ENCODE peak calls at places on chromosome 22, in seven cellular contexts. M, K, P, B, I, V and R are unnamed samples.

GRCh38 chr22:33875316-33875715 is 45.0 kb downstream of the LARGE1 start:
- DNase-seq in M (peak), B (no peak), I (no peak), K (no peak), V (no peak), P (no peak), R (no peak)

GRCh38 chr22:48376428-48376827 is 1451.2 kb downstream of the BRD1 start:
- DNase-seq in K (no peak), I (no peak), V (no peak), B (no peak), M (no peak), P (no peak), R (no peak)

GRCh38 chr22:24325105-24325757 is 54.6 kb downstream of the SPECC1L start:
- DNase-seq in V (peak), M (no peak), B (peak), I (peak), P (peak), K (peak), R (no peak)

GRCh38 chr22:24516301-24516737 is 21.2 kb downstream of the UPB1 start:
- DNase-seq in K (peak), I (peak), V (peak), B (peak), M (no peak), P (peak), R (no peak)

GRCh38 chr22:39236321-39237275 is 8.2 kb downstream of the PDGFB start:
- DNase-seq in K (no peak), V (no peak), I (no peak), B (no peak), P (peak), M (peak), R (no peak)

GRCh38 chr22:46580940-46581579 is 39.1 kb upstream of the GRAMD4 start:
- DNase-seq in I (no peak), B (no peak), P (no peak), V (no peak), M (peak), K (no peak), R (no peak)

GRCh38 chr22:44458044-44459020 is 39.7 kb downstream of the RTL6 start:
- DNase-seq in I (no peak), K (no peak), M (no peak), B (no peak), V (no peak), P (no peak), R (no peak)

GRCh38 chr22:43449205-43449830 is 37.5 kb downstream of the MPPED1 start:
- DNase-seq in M (no peak), P (peak), V (no peak), K (no peak), I (no peak), B (no peak), R (no peak)

GRCh38 chr22:33512961-33513360 is 407.3 kb downstream of the LARGE1 start:
- DNase-seq in K (no peak), M (no peak), I (peak), P (no peak), B (no peak), V (peak), R (no peak)

GRCh38 chr22:35313311-35314121 is 13.8 kb downstream of the TOM1 start:
- DNase-seq in V (peak), M (peak), B (peak), K (peak), I (peak), P (no peak), R (peak)

GRCh38 chr22:31850135-31850534 is 94.2 kb upstream of the YWHAH start:
- DNase-seq in B (no peak), K (no peak), M (no peak), P (no peak), V (no peak), I (no peak), R (no peak)

GRCh38 chr22:45612451-45612901 is 59.2 kb upstream of the ATXN10 start:
- DNase-seq in K (peak), P (peak), B (peak), M (peak), V (peak), I (peak), R (peak)

GRCh38 chr22:19287076-19287724 is 4.3 kb downstream of the CLTCL1 start:
- DNase-seq in P (no peak), K (no peak), I (peak), B (peak), V (peak), M (no peak), R (no peak)

GRCh38 chr22:36938028-36938425 is 24.6 kb downstream of the CSF2RB start:
- DNase-seq in P (no peak), V (no peak), M (no peak), K (no peak), B (no peak), I (no peak), R (no peak)

GRCh38 chr22:25067851-25068421 is 115.4 kb downstream of the KIAA1671 start:
- DNase-seq in M (no peak), I (peak), B (no peak), P (no peak), K (no peak), V (no peak), R (peak)

GRCh38 chr22:36554101-36554500 is 25.1 kb upstream of the EIF3D start:
- DNase-seq in K (no peak), M (no peak), I (no peak), V (no peak), P (no peak), B (no peak), R (no peak)

GRCh38 chr22:38300197-38300945 is 16.9 kb downstream of the CSNK1E start:
- DNase-seq in B (no peak), I (no peak), M (no peak), K (no peak), V (no peak), P (no peak), R (no peak)

GRCh38 chr22:46917702-46918101 is 155.3 kb downstream of the TBC1D22A start:
- DNase-seq in P (no peak), I (no peak), V (no peak), B (no peak), M (no peak), K (no peak), R (no peak)

GRCh38 chr22:47059701-47060161 is 297.3 kb downstream of the TBC1D22A start:
- DNase-seq in P (no peak), M (no peak), B (no peak), I (no peak), V (no peak), K (no peak), R (no peak)

GRCh38 chr22:27799334-27800249 is 2.0 kb downstream of the MN1 start:
- DNase-seq in K (no peak), B (peak), V (no peak), P (no peak), I (no peak), M (peak), R (no peak)
- H3K4me3 ChIP-seq in K (peak), B (peak), V (peak), P (no peak), I (peak), M (peak), R (peak)

GRCh38 chr22:49723478-49724029 is 104.1 kb downstream of the BRD1 start:
- DNase-seq in K (no peak), I (no peak), M (no peak), V (no peak), B (no peak), P (no peak), R (no peak)
- H3K4me3 ChIP-seq in K (no peak), I (no peak), M (no peak), V (no peak), B (no peak), P (no peak), R (no peak)

GRCh38 chr22:41696714-41697113 is 2.6 kb upstream of the MEI1 start:
- DNase-seq in B (no peak), M (no peak), V (no peak), I (no peak), K (no peak), P (no peak), R (no peak)
- H3K4me3 ChIP-seq in B (no peak), M (peak), V (no peak), I (no peak), K (no peak), P (no peak), R (no peak)

DNA sequence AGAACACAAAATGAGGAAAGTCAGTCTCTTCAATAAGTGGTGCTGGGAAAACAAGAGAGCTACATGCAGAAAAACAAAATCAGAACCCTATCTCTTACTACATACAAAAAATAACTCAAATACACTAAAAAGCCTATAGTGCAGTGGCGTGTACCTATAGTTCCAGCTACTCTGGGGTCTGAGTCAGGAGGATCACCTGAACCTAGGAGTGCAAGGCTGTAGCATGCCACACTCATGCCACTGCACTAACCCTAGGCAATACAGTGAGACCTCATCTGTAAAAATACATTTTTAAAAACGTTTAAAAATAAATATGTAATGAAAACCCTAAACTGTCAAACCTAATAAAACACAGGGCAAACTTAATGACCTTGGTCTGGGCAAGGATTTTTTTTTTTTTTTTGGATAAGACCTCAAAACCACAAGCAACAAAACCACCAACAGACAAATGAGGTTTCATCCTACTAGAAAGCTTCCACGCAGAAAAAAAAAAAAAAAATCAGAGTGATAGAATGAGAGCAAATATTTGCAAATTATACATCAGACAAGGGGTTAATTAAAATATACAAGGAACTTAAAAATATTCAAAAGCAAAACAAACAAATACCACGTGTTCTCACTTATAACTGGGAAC is 35.2 kb downstream of the XKR3 start:
- DNase-seq in K (no peak), B (no peak), V (no peak), I (no peak), P (peak), M (no peak), R (no peak)
- H3K4me3 ChIP-seq in K (no peak), B (no peak), V (no peak), I (no peak), P (no peak), M (no peak), R (no peak)

DNA sequence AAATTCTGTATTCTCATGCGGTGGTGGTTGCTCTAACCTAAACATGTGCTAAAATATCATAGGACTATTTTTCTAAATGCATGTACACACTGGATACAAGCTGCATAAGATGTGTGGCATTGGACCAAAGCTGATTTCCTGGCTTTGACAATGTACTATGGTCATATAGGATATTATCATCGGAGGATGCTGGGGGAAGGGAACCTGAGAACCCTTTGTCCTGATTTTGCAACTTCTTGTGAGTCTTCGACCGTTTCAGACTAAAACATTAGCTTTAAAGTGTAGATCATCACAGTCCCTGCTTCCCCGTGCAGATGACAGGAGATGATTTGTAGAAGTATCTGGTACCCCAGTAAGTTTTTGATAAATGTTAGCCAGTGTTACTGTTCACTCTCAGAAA is 554.7 kb downstream of the MIAT start:
- DNase-seq in P (no peak), V (no peak), M (no peak), K (no peak), I (no peak), B (no peak), R (no peak)
- H3K4me3 ChIP-seq in P (no peak), V (no peak), M (no peak), K (no peak), I (no peak), B (peak), R (no peak)

DNA sequence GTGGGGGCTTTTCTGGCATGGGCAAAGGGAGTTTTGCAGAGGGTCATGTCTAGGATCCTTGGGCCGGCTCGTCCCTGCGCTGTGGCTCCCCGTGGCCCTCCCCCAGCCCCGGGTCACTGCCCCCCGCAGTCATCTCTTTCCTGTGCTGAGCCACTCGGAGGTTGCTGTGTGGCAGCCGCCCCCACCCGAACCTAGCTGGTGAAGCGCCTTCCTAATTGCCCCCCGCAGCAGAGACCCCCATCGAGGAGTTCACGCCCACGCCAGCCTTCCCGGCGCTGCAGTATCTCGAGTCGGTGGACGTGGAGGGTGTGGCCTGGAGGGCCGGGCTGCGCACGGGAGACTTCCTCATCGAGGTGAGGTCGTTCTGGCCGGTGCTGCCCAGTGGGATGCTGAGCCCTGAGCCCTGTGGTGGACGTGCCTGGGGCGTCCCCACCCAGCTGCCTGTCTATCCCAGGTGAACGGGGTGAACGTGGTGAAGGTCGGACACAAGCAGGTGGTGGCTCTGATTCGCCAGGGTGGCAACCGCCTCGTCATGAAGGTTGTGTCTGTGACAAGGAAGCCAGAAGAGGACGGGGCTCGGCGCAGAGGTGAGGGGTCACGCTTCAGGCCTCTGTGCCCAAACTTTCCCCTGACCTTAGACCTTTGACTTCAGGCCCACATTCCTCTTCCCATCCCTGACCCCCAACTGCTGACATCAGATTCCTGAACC is 32.0 kb downstream of the SHANK3 start:
- DNase-seq in K (no peak), M (peak), V (no peak), B (no peak), P (no peak), I (no peak), R (no peak)
- H3K4me3 ChIP-seq in K (no peak), M (no peak), V (no peak), B (no peak), P (no peak), I (peak), R (no peak)